ENCODE peak calls at places on chromosomes 16 and 17, in seven cellular contexts. K is A549, L is endothelial cell of umbilical vein, B is K562, J is GM12878, I is HepG2, D is H1. T is an unnamed sample. For H3K4me1, the result is how much of the 10 kb centered on the place peaks cover.

GRCh38 chr17:58525239-58525638 is 10.8 kb upstream of the MTMR4 start:
- DNase-seq in K (no peak), L (peak), B (no peak), J (no peak), I (no peak), D (no peak), T (no peak)

GRCh38 chr17:50501906-50502642 is 6.2 kb upstream of the MYCBPAP start:
- DNase-seq in K (no peak), L (no peak), B (no peak), J (no peak), I (no peak), D (no peak), T (no peak)

GRCh38 chr17:34582185-34582900 is 3.0 kb downstream of the TMEM132E start:
- DNase-seq in K (no peak), L (no peak), B (no peak), J (no peak), I (no peak), D (no peak), T (no peak)

GRCh38 chr17:63332286-63332685 is 113.8 kb downstream of the CYB561 start:
- DNase-seq in K (no peak), L (no peak), B (no peak), J (no peak), I (no peak), D (no peak), T (no peak)

GRCh38 chr17:65246252-65246651 is 109.1 kb downstream of the RGS9 start:
- DNase-seq in K (no peak), L (no peak), B (no peak), J (no peak), I (no peak), D (no peak), T (no peak)

GRCh38 chr17:65020284-65020683 is 36.3 kb downstream of the GNA13 start:
- DNase-seq in K (no peak), L (no peak), B (no peak), J (no peak), I (no peak), D (no peak), T (no peak)

GRCh38 chr17:15262291-15263205 is 2.6 kb downstream of the PMP22 start:
- DNase-seq in K (peak), L (peak), B (peak), J (no peak), I (no peak), D (peak), T (peak)

GRCh38 chr16:69833357-69833781 is 71.2 kb downstream of the WWP2 start:
- DNase-seq in K (no peak), L (peak), B (no peak), J (no peak), I (no peak), D (no peak), T (no peak)

GRCh38 chr16:64408699-64409098 is 713.2 kb downstream of the CDH11 start:
- DNase-seq in K (no peak), L (no peak), B (no peak), J (no peak), I (no peak), D (no peak), T (no peak)

GRCh38 chr16:17379121-17379571 is 91.6 kb downstream of the XYLT1 start:
- DNase-seq in K (no peak), L (no peak), B (no peak), J (no peak), I (no peak), D (no peak), T (no peak)

GRCh38 chr16:66521951-66522771 is 27.8 kb downstream of the TK2 start:
- DNase-seq in K (no peak), L (peak), B (peak), J (peak), I (no peak), D (no peak), T (peak)

GRCh38 chr17:62809656-62810055 is 1.5 kb upstream of the MARCHF10 start:
- DNase-seq in K (no peak), L (no peak), B (no peak), J (no peak), I (no peak), D (no peak), T (no peak)

GRCh38 chr16:86547286-86547685 is 7.7 kb downstream of the MTHFSD start:
- DNase-seq in K (no peak), L (no peak), B (no peak), J (no peak), I (no peak), D (no peak), T (no peak)

GRCh38 chr16:88264641-88265285 is 118.0 kb upstream of the ZNF469 start:
- DNase-seq in K (peak), L (peak), B (peak), J (peak), I (peak), D (peak), T (peak)

GRCh38 chr17:66540131-66540781 is 237.8 kb downstream of the PRKCA start:
- DNase-seq in K (no peak), L (no peak), B (no peak), J (no peak), I (peak), D (peak), T (no peak)

GRCh38 chr17:50290074-50290702 is 15.9 kb downstream of the TMEM92 start:
- DNase-seq in K (peak), L (peak), B (no peak), J (no peak), I (no peak), D (no peak), T (peak)

GRCh38 chr16:87135631-87136030 is 181.6 kb downstream of the C16orf95 start:
- DNase-seq in K (no peak), L (no peak), B (no peak), J (no peak), I (no peak), D (no peak), T (no peak)

GRCh38 chr17:14926526-14927122 is 338.5 kb downstream of the PMP22 start:
- DNase-seq in K (peak), L (peak), B (peak), J (no peak), I (peak), D (peak), T (peak)

GRCh38 chr17:27762527-27763305 is 37.6 kb downstream of the NOS2 start:
- DNase-seq in K (peak), L (peak), B (no peak), J (no peak), I (no peak), D (peak), T (no peak)

GRCh38 chr16:27798241-27798640 is 248.3 kb downstream of the KATNIP start:
- DNase-seq in K (no peak), L (no peak), B (no peak), J (no peak), I (no peak), D (no peak), T (no peak)

GRCh38 chr17:77319211-77320031 is 178.7 kb downstream of the SEC14L1 start:
- DNase-seq in K (peak), L (no peak), B (peak), J (no peak), I (no peak), D (no peak), T (peak)
- TF ChIP-seq POLR2A in K (peak), L (no peak), B (peak), J (peak), I (no peak), D (no peak), T (peak)

DNA sequence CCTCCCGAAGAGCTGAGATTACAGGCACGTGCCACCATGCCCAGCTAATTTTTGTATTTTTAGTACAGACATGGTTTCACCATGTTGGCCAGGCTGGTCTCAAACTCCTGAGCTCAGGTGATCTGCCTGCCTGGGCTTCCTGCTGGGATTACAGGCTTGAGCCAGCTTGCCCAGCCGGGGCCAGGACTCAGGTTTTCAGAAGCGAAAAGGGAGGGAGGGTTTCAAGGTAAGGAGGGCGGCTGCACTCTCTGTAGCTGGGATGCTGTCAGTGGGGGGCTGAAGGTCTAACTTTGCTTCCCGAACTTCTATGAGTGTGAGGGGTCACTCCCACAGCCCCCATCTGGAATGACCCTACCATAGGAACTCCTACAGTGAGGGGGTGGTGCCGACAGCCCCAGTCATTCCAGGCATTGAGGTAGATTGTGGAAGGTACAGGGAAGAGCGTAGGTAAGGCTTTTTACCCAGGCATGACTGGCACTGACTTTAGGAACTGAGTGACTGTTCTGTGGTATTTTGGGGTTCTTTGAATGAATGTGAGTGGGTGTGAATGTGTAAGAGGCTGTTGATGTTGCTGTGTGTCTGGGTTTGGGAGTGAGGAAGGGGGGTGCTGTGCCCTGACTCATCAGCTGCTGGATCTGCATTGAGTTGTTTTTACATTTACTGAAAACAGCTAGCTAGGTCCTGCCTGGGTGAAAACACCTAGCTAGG is 3.8 kb upstream of the C1QL1 start:
- DNase-seq in K (no peak), L (no peak), B (no peak), J (no peak), I (no peak), D (peak), T (no peak)
- TF ChIP-seq MAX in K (no peak), L (no peak), B (no peak), J (no peak), I (no peak), D (peak), T (no peak)

GRCh38 chr17:75783803-75784472 is 668 bp upstream of the UNK start:
- DNase-seq in K (no peak), L (no peak), B (no peak), J (no peak), I (no peak), D (peak), T (no peak)
- H3K4me1 ChIP-seq in K (under half), L (under half), B (under half), J (under half), I (half or more), D (under half), T (under half)

GRCh38 chr17:78840780-78841611 is at the start of gene USP36:
- DNase-seq in K (peak), L (peak), B (peak), J (peak), I (peak), D (peak), T (peak)
- TF ChIP-seq POLR2A in K (peak), L (peak), B (peak), J (peak), I (peak), D (peak), T (peak)

GRCh38 chr17:946510-947236 is 32.9 kb downstream of the NXN start:
- DNase-seq in K (no peak), L (no peak), B (no peak), J (no peak), I (no peak), D (no peak), T (no peak)
- TF ChIP-seq MAX in K (no peak), L (no peak), B (no peak), J (no peak), I (no peak), D (no peak), T (no peak)

DNA sequence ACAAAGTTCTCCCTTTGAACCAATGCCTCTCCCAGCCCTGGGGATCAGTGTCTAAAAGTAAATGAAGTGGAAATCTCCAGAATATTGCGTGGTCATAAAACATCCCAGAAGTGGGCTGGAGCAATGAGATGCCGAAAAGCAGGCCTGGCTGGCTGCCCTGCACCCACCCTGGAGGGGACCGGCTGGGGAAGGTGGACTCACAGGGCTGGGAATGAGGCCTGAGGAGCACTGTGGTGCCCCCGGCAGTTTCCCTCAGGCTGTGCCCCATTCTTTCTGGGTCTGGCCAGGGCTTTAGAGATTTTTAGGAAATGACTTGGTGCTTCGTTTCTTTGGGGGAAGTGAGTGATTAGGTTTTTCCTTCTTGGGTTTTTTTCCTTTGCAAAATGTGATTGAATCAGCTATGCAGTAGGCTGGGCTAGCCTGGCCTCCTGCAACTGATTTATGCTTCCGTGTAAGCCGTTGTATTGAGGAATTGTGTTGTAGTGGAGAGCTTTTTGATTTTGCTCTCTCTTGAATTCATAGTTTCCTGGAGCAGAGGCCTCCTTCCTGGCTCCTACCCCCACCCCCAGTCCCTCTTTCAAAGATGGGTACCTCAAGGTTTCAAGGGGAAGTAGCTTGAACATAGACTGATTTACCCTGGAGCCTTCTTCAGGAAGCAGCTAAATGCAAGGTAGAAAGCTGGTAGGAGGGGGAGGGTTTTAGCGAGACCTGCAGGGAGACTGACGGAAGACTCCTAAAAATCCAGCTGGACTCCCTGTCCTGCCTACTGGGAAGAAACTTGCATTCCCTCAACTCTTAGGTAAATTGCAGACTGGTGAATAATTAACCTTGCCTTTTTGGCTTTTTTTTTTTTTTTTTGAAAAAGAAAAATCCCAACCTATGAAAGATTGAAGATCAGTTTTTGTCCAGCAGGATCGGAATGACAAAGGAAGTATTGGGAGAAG is 170.3 kb downstream of the RAB11FIP4 start:
- DNase-seq in K (no peak), L (peak), B (no peak), J (no peak), I (no peak), D (no peak), T (no peak)
- H3K4me1 ChIP-seq in K (under half), L (under half), B (under half), J (under half), I (under half), D (under half), T (under half)

DNA sequence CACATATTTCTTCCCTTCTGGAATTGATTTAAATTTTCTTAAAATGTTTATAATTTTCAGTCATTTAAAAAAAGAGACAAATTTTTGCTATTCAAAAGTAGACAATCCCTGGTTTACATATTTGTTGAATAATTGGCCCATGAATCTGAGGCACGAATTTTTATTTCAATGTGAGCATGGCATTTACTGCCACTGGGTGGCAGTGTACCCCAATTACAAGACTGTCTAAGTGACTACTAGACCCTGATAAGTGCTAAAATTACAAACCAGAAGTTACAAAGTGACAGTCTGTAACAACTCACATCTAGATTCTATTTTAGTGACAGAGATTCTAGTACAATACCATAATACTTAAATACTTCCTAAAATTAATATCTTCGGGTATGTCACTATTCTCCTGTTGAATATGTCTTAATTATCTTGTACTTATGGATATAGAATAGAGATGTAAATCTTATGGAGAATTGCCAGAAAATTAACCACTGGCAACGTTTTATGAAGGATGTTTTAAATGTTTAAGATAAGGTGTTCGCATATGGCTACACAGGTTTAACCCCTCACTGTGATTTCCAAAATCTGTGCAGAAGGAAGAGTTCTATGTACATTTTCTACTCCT is 235.8 kb downstream of the MAP2K4 start:
- DNase-seq in K (peak), L (peak), B (peak), J (peak), I (peak), D (no peak), T (peak)
- TF ChIP-seq POLR2A in K (no peak), L (no peak), B (no peak), J (no peak), I (no peak), D (no peak), T (no peak)

T was measured in HCT116.